ENCODE peak calls at places on chromosomes 7 and 10, in four cellular contexts. M is H9, K is IMR-90, V is H1. L is an unnamed sample.

GRCh38 chr7:4080954-4081353 is 601.1 kb upstream of the FOXK1 start:
- DNase-seq in K (no peak), V (no peak), M (no peak), L (no peak)

GRCh38 chr7:92135490-92135889 is 1.2 kb upstream of the CYP51A1 start:
- DNase-seq in M (no peak), K (no peak), V (no peak), L (peak)

GRCh38 chr10:47410271-47410670 is 26.2 kb upstream of the ZNF488 start:
- DNase-seq in V (no peak), K (no peak), M (no peak), L (no peak)

GRCh38 chr10:132632851-132633684 is 95.5 kb downstream of the INPP5A start:
- DNase-seq in V (no peak), M (no peak), K (peak), L (no peak)

GRCh38 chr7:158267737-158268435 is 319.7 kb downstream of the PTPRN2 start:
- DNase-seq in K (no peak), V (no peak), M (no peak), L (no peak)

GRCh38 chr10:97215619-97216018 is 29.9 kb upstream of the SLIT1 start:
- DNase-seq in K (no peak), M (no peak), V (no peak), L (no peak)

GRCh38 chr7:81886211-81886764 is 116.4 kb upstream of the HGF start:
- DNase-seq in V (no peak), K (no peak), M (no peak), L (no peak)

GRCh38 chr7:119254741-119255140 is 1018.2 kb upstream of the KCND2 start:
- DNase-seq in V (no peak), M (no peak), K (no peak), L (no peak)

GRCh38 chr10:98020784-98021183 is 9.6 kb downstream of the CRTAC1 start:
- DNase-seq in M (no peak), V (no peak), K (no peak), L (no peak)

GRCh38 chr10:22900841-22901601 is 26.8 kb upstream of the ARMC3 start:
- DNase-seq in M (no peak), K (no peak), V (no peak), L (no peak)

GRCh38 chr7:539731-540411 is 20.2 kb upstream of the PDGFA start:
- DNase-seq in V (no peak), K (peak), M (no peak), L (peak)

DNA sequence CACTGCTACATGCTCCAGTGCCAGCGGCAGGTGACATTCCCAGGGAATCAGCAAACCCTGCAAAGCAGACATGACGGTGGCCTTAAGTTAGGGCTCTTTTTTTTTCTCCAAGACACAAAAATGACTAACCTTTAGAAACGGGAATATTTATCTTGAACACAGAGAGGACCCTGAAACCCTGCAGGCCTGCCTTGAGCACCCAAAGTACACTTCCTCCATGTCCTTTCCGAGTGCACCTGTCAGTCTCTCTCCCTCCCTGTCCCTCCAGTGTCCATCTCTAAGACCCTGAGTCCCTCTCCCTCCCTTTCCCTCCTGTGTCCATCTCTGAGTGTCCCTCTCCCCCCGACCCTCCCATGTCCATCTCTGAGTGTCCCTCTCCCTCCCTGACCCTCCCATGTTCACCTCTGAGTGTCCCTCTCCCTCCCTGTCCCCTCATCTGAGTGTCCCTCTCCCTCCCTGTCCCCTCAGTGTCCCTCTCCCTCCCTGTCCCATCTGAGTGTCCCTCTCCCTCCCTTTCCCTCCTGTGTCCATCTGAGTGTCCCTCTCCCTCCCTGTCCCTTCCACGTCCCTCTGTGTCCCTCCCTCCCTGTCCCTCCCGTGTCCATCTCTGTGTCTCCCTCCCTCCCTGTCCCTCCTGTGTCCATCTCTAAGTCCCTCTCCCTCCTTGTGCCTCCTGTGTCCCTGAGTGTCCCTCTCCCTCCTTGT is 51.2 kb upstream of the CAMK2B start:
- DNase-seq in V (no peak), M (peak), K (no peak), L (no peak)
- H3K23ac ChIP-seq in V (no peak), M (no peak), K (peak), L (no peak)

DNA sequence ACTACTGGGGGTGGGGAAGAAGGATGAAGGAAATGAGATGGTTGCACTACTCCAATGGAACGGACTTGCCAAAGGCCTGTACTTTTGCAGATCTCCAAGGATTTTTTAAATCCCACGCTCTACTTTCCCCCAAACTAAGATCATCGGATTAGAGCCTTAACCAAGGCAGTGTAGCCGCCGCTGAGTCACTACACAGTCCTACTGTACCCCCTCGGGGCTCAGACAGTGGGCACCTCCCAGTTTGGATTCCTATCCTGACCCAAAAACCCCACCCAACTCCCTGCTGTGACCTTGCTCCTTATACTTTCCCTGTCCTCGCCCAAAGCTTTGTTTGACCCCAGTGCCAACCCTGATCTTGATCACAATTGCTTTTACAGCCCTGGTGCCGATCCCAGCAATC is 17.5 kb upstream of the PLAU start:
- DNase-seq in M (no peak), V (no peak), K (no peak), L (no peak)
- H3K9ac ChIP-seq in M (no peak), V (no peak), K (no peak), L (no peak)

DNA sequence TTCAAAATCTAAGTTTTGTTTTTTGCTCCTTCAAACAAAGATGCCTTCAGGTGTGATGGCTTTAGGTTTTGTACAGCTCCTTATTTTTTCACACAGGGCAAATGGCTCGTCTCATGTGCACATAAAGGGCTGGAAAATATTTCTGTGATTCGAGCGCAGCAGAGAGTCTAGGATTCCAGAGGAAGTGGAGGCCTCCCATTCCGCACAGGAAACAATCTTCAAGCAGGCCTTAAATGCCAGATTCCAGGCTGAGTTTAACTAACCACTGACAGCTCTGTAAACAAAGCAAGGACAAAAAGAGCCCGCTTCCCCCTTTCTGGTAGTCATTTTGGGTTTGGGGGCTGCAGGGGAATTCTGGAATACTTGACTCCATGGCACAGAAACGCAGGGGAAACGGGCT is 87.1 kb downstream of the CALD1 start:
- DNase-seq in V (no peak), M (no peak), K (peak), L (no peak)
- H3K56ac ChIP-seq in V (no peak), M (no peak), K (peak), L (peak)

DNA sequence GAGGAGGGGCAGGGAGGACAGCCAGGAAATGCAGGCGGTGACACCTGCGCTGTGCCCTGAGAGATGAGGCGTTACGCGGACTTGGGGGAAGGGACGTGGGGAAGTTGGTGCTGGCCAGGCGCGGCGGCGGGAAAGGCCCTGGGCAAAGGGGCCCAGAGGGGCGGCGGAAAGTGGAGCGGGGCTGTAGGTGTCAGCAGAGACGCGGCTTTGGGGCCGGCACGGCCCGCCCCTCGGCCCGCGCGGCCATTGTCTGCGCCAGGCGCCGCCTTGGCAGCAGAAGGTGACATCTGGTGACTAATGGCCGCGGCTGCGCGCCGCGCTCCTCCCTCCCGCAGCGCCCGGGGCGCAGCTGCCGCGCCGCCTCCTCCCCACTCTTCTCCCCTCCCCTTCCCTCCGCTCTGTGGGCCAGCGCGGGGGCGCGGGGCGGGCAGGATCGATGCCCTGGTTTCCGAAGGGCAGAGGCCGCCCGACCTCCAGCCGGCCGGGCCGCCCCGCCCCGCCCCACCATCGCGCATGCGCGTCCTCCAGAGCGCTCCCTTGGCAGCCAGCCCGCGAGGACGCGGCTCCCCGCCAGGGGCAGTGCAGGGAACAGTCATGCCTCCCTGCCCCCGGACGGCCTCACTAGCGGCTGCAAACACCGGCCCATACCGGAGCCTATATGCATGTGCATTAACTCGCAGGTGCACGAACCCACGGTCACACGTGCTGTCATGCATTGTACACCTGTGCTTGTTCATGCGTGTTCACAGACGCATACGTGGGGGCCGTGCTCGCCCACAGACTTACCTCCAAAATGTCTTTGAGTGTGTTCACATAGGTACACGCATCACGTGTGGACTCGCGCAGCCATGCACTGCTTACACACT is 269.6 kb downstream of the RPS24 start:
- DNase-seq in K (peak), M (peak), V (peak), L (peak)
- H3K23ac ChIP-seq in K (peak), M (no peak), V (no peak), L (no peak)

GRCh38 chr7:135189961-135190360 is 19.5 kb upstream of the CYREN start:
- DNase-seq in V (no peak), M (no peak), K (no peak), L (no peak)
- H3K9ac ChIP-seq in V (no peak), M (no peak), K (no peak), L (no peak)

GRCh38 chr10:21161090-21161625 is 264.0 kb upstream of the NEBL start:
- DNase-seq in M (no peak), K (no peak), V (no peak), L (no peak)
- H3K56ac ChIP-seq in M (no peak), K (no peak), V (no peak), L (no peak)

DNA sequence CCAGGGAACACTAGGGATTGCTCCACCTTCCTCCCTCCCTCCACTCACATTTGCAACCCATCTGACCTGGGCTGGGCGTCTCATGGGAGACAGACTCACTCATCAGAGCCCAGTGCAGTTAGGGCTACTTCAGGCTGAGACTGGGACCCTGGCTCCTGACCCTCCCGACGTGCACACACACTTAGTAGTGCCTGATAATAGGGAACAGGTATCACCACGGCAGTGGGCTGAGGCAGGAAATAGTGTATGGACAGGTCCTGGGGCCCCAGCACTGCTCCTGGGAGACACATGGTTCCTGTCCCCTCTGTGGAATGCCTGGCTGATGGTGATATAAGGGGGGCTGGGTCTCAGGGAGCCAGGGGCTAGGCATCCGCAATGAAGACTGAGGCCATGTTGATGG is 14.3 kb downstream of the AQP1 start:
- DNase-seq in K (no peak), M (peak), V (no peak), L (no peak)
- H3K23ac ChIP-seq in K (no peak), M (no peak), V (no peak), L (no peak)